ENCODE peak calls at places on chromosomes 3 and 15, in seven cellular contexts. One of them, this sample, is unnamed.
A peak's percentile ranks its signal among the peaks of the same experiment; 100 is the strongest.

GRCh38 chr3:167125612-167126407 is 254.3 kb downstream of the ZBBX start:
- DNase-seq in fibroblast of pulmonary artery: no peak
- DNase-seq in Calu3: no peak
- DNase-seq in HFFc6: no peak
- DNase-seq in fibroblast of the aortic adventitia: no peak
- DNase-seq in left lung: no peak
- DNase-seq in fibroblast of lung: no peak
- DNase-seq in this sample: no peak

GRCh38 chr15:75834011-75834410 is 9.2 kb upstream of the UBE2Q2 start:
- DNase-seq in left lung: no peak
- DNase-seq in Calu3: no peak
- DNase-seq in fibroblast of the aortic adventitia: no peak
- DNase-seq in HFFc6: no peak
- DNase-seq in fibroblast of pulmonary artery: no peak
- DNase-seq in fibroblast of lung: no peak
- DNase-seq in this sample: no peak

GRCh38 chr3:143956858-143957257 is 14.8 kb upstream of the DIPK2A start:
- DNase-seq in left lung: no peak
- DNase-seq in HFFc6: no peak
- DNase-seq in Calu3: no peak
- DNase-seq in fibroblast of the aortic adventitia: no peak
- DNase-seq in fibroblast of pulmonary artery: no peak
- DNase-seq in fibroblast of lung: peak; percentile 31
- DNase-seq in this sample: no peak

GRCh38 chr3:16486201-16486600 is 27.3 kb downstream of the RFTN1 start:
- DNase-seq in Calu3: no peak
- DNase-seq in fibroblast of the aortic adventitia: no peak
- DNase-seq in left lung: no peak
- DNase-seq in fibroblast of pulmonary artery: no peak
- DNase-seq in fibroblast of lung: no peak
- DNase-seq in HFFc6: no peak
- DNase-seq in this sample: no peak

GRCh38 chr15:70826634-70827033 is 27.3 kb downstream of the LARP6 start:
- DNase-seq in left lung: no peak
- DNase-seq in fibroblast of lung: peak; percentile 75
- DNase-seq in fibroblast of pulmonary artery: peak; percentile 83
- DNase-seq in fibroblast of the aortic adventitia: peak; percentile 89
- DNase-seq in Calu3: peak; percentile 58
- DNase-seq in HFFc6: peak; percentile 72
- DNase-seq in this sample: no peak

GRCh38 chr15:75123395-75123794 is 78.3 kb upstream of the C15orf39 start:
- DNase-seq in HFFc6: peak; percentile 89
- DNase-seq in fibroblast of lung: peak; percentile 85
- DNase-seq in Calu3: no peak
- DNase-seq in left lung: no peak
- DNase-seq in fibroblast of pulmonary artery: no peak
- DNase-seq in fibroblast of the aortic adventitia: peak; percentile 54
- DNase-seq in this sample: no peak

GRCh38 chr3:185582236-185582635 is 3.9 kb upstream of the SENP2 start:
- DNase-seq in left lung: no peak
- DNase-seq in Calu3: no peak
- DNase-seq in HFFc6: no peak
- DNase-seq in fibroblast of pulmonary artery: no peak
- DNase-seq in fibroblast of the aortic adventitia: no peak
- DNase-seq in fibroblast of lung: no peak
- DNase-seq in this sample: no peak

GRCh38 chr3:126360046-126360713 is 3.0 kb upstream of the KLF15 start:
- DNase-seq in fibroblast of lung: no peak
- DNase-seq in fibroblast of the aortic adventitia: no peak
- DNase-seq in fibroblast of pulmonary artery: no peak
- DNase-seq in HFFc6: no peak
- DNase-seq in left lung: no peak
- DNase-seq in Calu3: no peak
- DNase-seq in this sample: no peak

GRCh38 chr3:39651993-39652739 is 157.2 kb upstream of the MYRIP start:
- DNase-seq in fibroblast of pulmonary artery: no peak
- DNase-seq in left lung: no peak
- DNase-seq in Calu3: no peak
- DNase-seq in fibroblast of the aortic adventitia: no peak
- DNase-seq in fibroblast of lung: no peak
- DNase-seq in HFFc6: no peak
- DNase-seq in this sample: no peak

GRCh38 chr15:33395376-33395775 is 84.6 kb downstream of the RYR3 start:
- DNase-seq in fibroblast of lung: no peak
- DNase-seq in fibroblast of the aortic adventitia: no peak
- DNase-seq in Calu3: no peak
- DNase-seq in left lung: no peak
- DNase-seq in HFFc6: no peak
- DNase-seq in fibroblast of pulmonary artery: no peak
- DNase-seq in this sample: no peak

GRCh38 chr3:39383190-39383912 is at the start of gene SLC25A38:
- DNase-seq in fibroblast of pulmonary artery: peak; percentile 89
- DNase-seq in fibroblast of lung: peak; percentile 88
- DNase-seq in Calu3: peak; percentile 76
- DNase-seq in HFFc6: peak; percentile 78
- DNase-seq in fibroblast of the aortic adventitia: peak; percentile 85
- DNase-seq in left lung: peak; percentile 94
- DNase-seq in this sample: peak; percentile 46

GRCh38 chr15:84826369-84826823 is 9.2 kb downstream of the ALPK3 start:
- DNase-seq in fibroblast of the aortic adventitia: peak; percentile 49
- DNase-seq in left lung: peak; percentile 61
- DNase-seq in Calu3: peak; percentile 73
- DNase-seq in fibroblast of pulmonary artery: peak; percentile 22
- DNase-seq in HFFc6: no peak
- DNase-seq in fibroblast of lung: peak; percentile 6
- DNase-seq in this sample: no peak
- TF ChIP-seq CTCF in fibroblast of the aortic adventitia: peak; percentile 19
- TF ChIP-seq CTCF in left lung: peak; percentile 22
- TF ChIP-seq CTCF in Calu3: peak; percentile 72
- TF ChIP-seq CTCF in fibroblast of pulmonary artery: peak; percentile 24
- TF ChIP-seq CTCF in HFFc6: peak; percentile 59
- TF ChIP-seq CTCF in fibroblast of lung: no peak
- TF ChIP-seq CTCF in this sample: no peak

GRCh38 chr3:48990636-48991421 is 788 bp downstream of the P4HTM start:
- DNase-seq in fibroblast of pulmonary artery: peak; percentile 20
- DNase-seq in fibroblast of lung: peak; percentile 28
- DNase-seq in left lung: peak; percentile 83
- DNase-seq in fibroblast of the aortic adventitia: peak; percentile 35
- DNase-seq in Calu3: peak; percentile 32
- DNase-seq in HFFc6: no peak
- DNase-seq in this sample: no peak

GRCh38 chr3:48985977-48986376 is 4.1 kb upstream of the P4HTM start:
- DNase-seq in fibroblast of pulmonary artery: no peak
- DNase-seq in fibroblast of lung: no peak
- DNase-seq in HFFc6: no peak
- DNase-seq in Calu3: no peak
- DNase-seq in left lung: no peak
- DNase-seq in fibroblast of the aortic adventitia: no peak
- DNase-seq in this sample: no peak

GRCh38 chr3:48991851-48992545 is 2.0 kb downstream of the P4HTM start:
- DNase-seq in fibroblast of pulmonary artery: no peak
- DNase-seq in left lung: no peak
- DNase-seq in fibroblast of the aortic adventitia: peak; percentile 23
- DNase-seq in fibroblast of lung: no peak
- DNase-seq in HFFc6: no peak
- DNase-seq in Calu3: no peak
- DNase-seq in this sample: no peak

GRCh38 chr3:48989796-48990635 is at the start of gene P4HTM:
- DNase-seq in fibroblast of the aortic adventitia: peak; percentile 94
- DNase-seq in fibroblast of lung: peak; percentile 95
- DNase-seq in left lung: peak; percentile 92
- DNase-seq in Calu3: peak; percentile 84
- DNase-seq in fibroblast of pulmonary artery: peak; percentile 95
- DNase-seq in HFFc6: peak; percentile 93
- DNase-seq in this sample: peak; percentile 76

GRCh38 chr3:48989126-48989795 is 780 bp upstream of the P4HTM start:
- DNase-seq in fibroblast of lung: peak; percentile 17
- DNase-seq in fibroblast of the aortic adventitia: no peak
- DNase-seq in left lung: no peak
- DNase-seq in Calu3: no peak
- DNase-seq in HFFc6: no peak
- DNase-seq in fibroblast of pulmonary artery: no peak
- DNase-seq in this sample: no peak
- TF ChIP-seq CTCF in fibroblast of lung: no peak
- TF ChIP-seq CTCF in fibroblast of the aortic adventitia: no peak
- TF ChIP-seq CTCF in left lung: no peak
- TF ChIP-seq CTCF in Calu3: no peak
- TF ChIP-seq CTCF in HFFc6: no peak
- TF ChIP-seq CTCF in fibroblast of pulmonary artery: no peak
- TF ChIP-seq CTCF in this sample: no peak

GRCh38 chr3:128438488-128439072 is 28.1 kb downstream of the DNAJB8 start:
- DNase-seq in fibroblast of pulmonary artery: no peak
- DNase-seq in Calu3: no peak
- DNase-seq in fibroblast of the aortic adventitia: no peak
- DNase-seq in HFFc6: no peak
- DNase-seq in fibroblast of lung: no peak
- DNase-seq in left lung: peak; percentile 41
- DNase-seq in this sample: no peak
- TF ChIP-seq CTCF in fibroblast of pulmonary artery: peak; percentile 43
- TF ChIP-seq CTCF in Calu3: peak; percentile 53
- TF ChIP-seq CTCF in fibroblast of the aortic adventitia: peak; percentile 35
- TF ChIP-seq CTCF in HFFc6: peak; percentile 53
- TF ChIP-seq CTCF in fibroblast of lung: peak; percentile 49
- TF ChIP-seq CTCF in left lung: peak; percentile 17
- TF ChIP-seq CTCF in this sample: no peak

GRCh38 chr15:74036271-74037170 is 42.0 kb downstream of the PML start:
- DNase-seq in left lung: no peak
- DNase-seq in HFFc6: peak; percentile 52
- DNase-seq in fibroblast of lung: peak; percentile 50
- DNase-seq in fibroblast of the aortic adventitia: peak; percentile 85
- DNase-seq in fibroblast of pulmonary artery: peak; percentile 86
- DNase-seq in Calu3: peak; percentile 62
- DNase-seq in this sample: no peak
- TF ChIP-seq CTCF in left lung: peak; percentile 23
- TF ChIP-seq CTCF in HFFc6: peak; percentile 74
- TF ChIP-seq CTCF in fibroblast of lung: peak; percentile 80
- TF ChIP-seq CTCF in fibroblast of the aortic adventitia: peak; percentile 83
- TF ChIP-seq CTCF in fibroblast of pulmonary artery: peak; percentile 80
- TF ChIP-seq CTCF in Calu3: peak; percentile 72
- TF ChIP-seq CTCF in this sample: no peak

GRCh38 chr15:62390793-62391543 is 225.9 kb upstream of the C2CD4B start:
- DNase-seq in fibroblast of lung: peak; percentile 59
- DNase-seq in fibroblast of pulmonary artery: peak; percentile 44
- DNase-seq in HFFc6: peak; percentile 35
- DNase-seq in left lung: peak; percentile 84
- DNase-seq in fibroblast of the aortic adventitia: peak; percentile 42
- DNase-seq in Calu3: peak; percentile 61
- DNase-seq in this sample: no peak
- TF ChIP-seq CTCF in fibroblast of lung: no peak
- TF ChIP-seq CTCF in fibroblast of pulmonary artery: no peak
- TF ChIP-seq CTCF in HFFc6: no peak
- TF ChIP-seq CTCF in left lung: no peak
- TF ChIP-seq CTCF in fibroblast of the aortic adventitia: no peak
- TF ChIP-seq CTCF in Calu3: no peak
- TF ChIP-seq CTCF in this sample: no peak

GRCh38 chr15:66953523-66954229 is 111.7 kb upstream of the SMAD3 start:
- DNase-seq in left lung: peak; percentile 22
- DNase-seq in fibroblast of lung: no peak
- DNase-seq in HFFc6: no peak
- DNase-seq in fibroblast of pulmonary artery: no peak
- DNase-seq in Calu3: no peak
- DNase-seq in fibroblast of the aortic adventitia: no peak
- DNase-seq in this sample: no peak

GRCh38 chr15:66952756-66953522 is 112.5 kb upstream of the SMAD3 start:
- DNase-seq in fibroblast of the aortic adventitia: no peak
- DNase-seq in fibroblast of pulmonary artery: no peak
- DNase-seq in fibroblast of lung: no peak
- DNase-seq in HFFc6: no peak
- DNase-seq in Calu3: no peak
- DNase-seq in left lung: peak; percentile 10
- DNase-seq in this sample: no peak

GRCh38 chr15:66950114-66950513 is 115.3 kb upstream of the SMAD3 start:
- DNase-seq in Calu3: no peak
- DNase-seq in left lung: no peak
- DNase-seq in fibroblast of the aortic adventitia: no peak
- DNase-seq in fibroblast of lung: no peak
- DNase-seq in HFFc6: no peak
- DNase-seq in fibroblast of pulmonary artery: no peak
- DNase-seq in this sample: no peak

GRCh38 chr15:66951976-66952375 is 113.4 kb upstream of the SMAD3 start:
- DNase-seq in HFFc6: no peak
- DNase-seq in Calu3: no peak
- DNase-seq in fibroblast of pulmonary artery: no peak
- DNase-seq in left lung: no peak
- DNase-seq in fibroblast of lung: peak; percentile 75
- DNase-seq in fibroblast of the aortic adventitia: peak; percentile 48
- DNase-seq in this sample: no peak

DNA sequence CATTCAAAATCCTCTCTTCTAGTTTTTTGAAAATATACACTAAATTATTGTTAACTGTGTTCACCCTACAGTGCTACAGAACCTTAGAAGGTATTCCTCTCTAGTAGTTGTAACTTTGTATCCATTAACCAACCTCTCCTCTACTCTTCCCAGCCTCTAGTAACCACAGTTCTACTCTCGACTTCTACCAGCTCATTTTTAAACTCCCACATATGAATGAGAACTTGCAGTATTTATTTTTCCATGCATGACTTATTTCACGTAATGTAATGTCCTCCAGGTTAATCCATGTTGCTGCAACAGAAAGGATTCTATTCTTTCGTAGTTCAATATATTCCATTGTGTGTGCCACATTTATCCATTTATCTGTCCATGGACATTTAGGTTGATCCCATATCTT is 113.9 kb upstream of the SMAD3 start:
- DNase-seq in fibroblast of the aortic adventitia: no peak
- DNase-seq in HFFc6: no peak
- DNase-seq in Calu3: no peak
- DNase-seq in fibroblast of pulmonary artery: no peak
- DNase-seq in fibroblast of lung: peak; percentile 33
- DNase-seq in left lung: no peak
- DNase-seq in this sample: no peak
- TF ChIP-seq CTCF in fibroblast of the aortic adventitia: no peak
- TF ChIP-seq CTCF in HFFc6: no peak
- TF ChIP-seq CTCF in Calu3: no peak
- TF ChIP-seq CTCF in fibroblast of pulmonary artery: no peak
- TF ChIP-seq CTCF in fibroblast of lung: no peak
- TF ChIP-seq CTCF in left lung: no peak
- TF ChIP-seq CTCF in this sample: no peak

GRCh38 chr3:13343601-13344000 is 76.5 kb downstream of the NUP210 start:
- DNase-seq in left lung: no peak
- DNase-seq in fibroblast of the aortic adventitia: no peak
- DNase-seq in Calu3: no peak
- DNase-seq in fibroblast of pulmonary artery: no peak
- DNase-seq in HFFc6: no peak
- DNase-seq in fibroblast of lung: no peak
- DNase-seq in this sample: no peak
- TF ChIP-seq CTCF in left lung: no peak
- TF ChIP-seq CTCF in fibroblast of the aortic adventitia: no peak
- TF ChIP-seq CTCF in Calu3: no peak
- TF ChIP-seq CTCF in fibroblast of pulmonary artery: no peak
- TF ChIP-seq CTCF in HFFc6: no peak
- TF ChIP-seq CTCF in fibroblast of lung: no peak
- TF ChIP-seq CTCF in this sample: no peak

This sample was measured in omental fat pad.